ENCODE peak calls at places on chromosomes 13 and 19, in seven cellular contexts. S is GM10248; W is activated gamma-delta T cell treated with anti-CD3 and anti-CD28 coated beads, Interleukin-2, amount 50 U/mL, for 16 hours; Q is stimulated activated CD4-positive, alpha-beta T cell treated with anti-CD3 and anti-CD28 coated beads, Interleukin-4, amount 100 ng/mL, for 24 hours; B is Right ventricle myocardium superior; E is immature natural killer cell; F is mesenteric fat pad. Y is an unnamed sample.

GRCh38 chr13:33188093-33188882 is 97.3 kb downstream of the STARD13 start:
- DNase-seq in Q (no peak), W (no peak), S (no peak), B (no peak), F (no peak), E (no peak), Y (no peak)

GRCh38 chr13:105135852-105136251 is 1399.6 kb downstream of the EFNB2 start:
- DNase-seq in B (no peak), E (no peak), S (no peak), Q (no peak), F (no peak), W (no peak), Y (no peak)

GRCh38 chr13:48221301-48222190 is 11.5 kb upstream of the ITM2B start:
- DNase-seq in Q (no peak), S (no peak), F (no peak), E (peak), B (no peak), W (no peak), Y (no peak)

GRCh38 chr13:66974889-66975288 is 255.2 kb downstream of the PCDH9 start:
- DNase-seq in B (no peak), W (no peak), S (no peak), E (no peak), Q (no peak), F (no peak), Y (no peak)

GRCh38 chr19:6126335-6126974 is 9.0 kb upstream of the ACSBG2 start:
- DNase-seq in S (peak), B (no peak), Q (no peak), E (no peak), F (no peak), W (no peak), Y (no peak)

GRCh38 chr19:15283141-15283885 is 49.0 kb downstream of the BRD4 start:
- DNase-seq in S (no peak), F (no peak), Q (peak), W (no peak), B (no peak), E (no peak), Y (peak)

GRCh38 chr19:18439025-18439909 is 1.3 kb upstream of the ISYNA1 start:
- DNase-seq in E (no peak), S (no peak), Q (no peak), B (no peak), F (no peak), W (no peak), Y (no peak)

GRCh38 chr13:27419333-27419732 is 5.1 kb upstream of the GTF3A start:
- DNase-seq in E (no peak), W (no peak), S (no peak), F (no peak), B (no peak), Q (no peak), Y (no peak)